ENCODE peak calls at places on chromosome 22, in six cellular contexts. J is heart left ventricle, W is prostate gland, L is K562, F is gastrocnemius medialis, B is A549. N is an unnamed sample.

GRCh38 chr22:40401532-40401931 is 31.1 kb downstream of the SGSM3 start:
- DNase-seq in J (no peak), W (no peak), L (no peak), F (no peak), B (no peak), N (no peak)

GRCh38 chr22:23910496-23911190 is 16.5 kb downstream of the MIF start:
- DNase-seq in J (no peak), W (no peak), L (no peak), F (no peak), B (no peak), N (no peak)

GRCh38 chr22:38783095-38783710 is 10.7 kb downstream of the DNAL4 start:
- DNase-seq in J (no peak), W (no peak), L (no peak), F (no peak), B (no peak), N (no peak)

GRCh38 chr22:48585916-48586798 is 1241.5 kb downstream of the BRD1 start:
- DNase-seq in J (peak), W (no peak), L (no peak), F (no peak), B (no peak), N (no peak)

GRCh38 chr22:26318975-26319374 is 110.1 kb upstream of the ASPHD2 start:
- DNase-seq in J (no peak), W (no peak), L (peak), F (no peak), B (no peak), N (peak)

GRCh38 chr22:26471522-26471921 is 12.1 kb downstream of the HPS4 start:
- DNase-seq in J (no peak), W (no peak), L (no peak), F (peak), B (peak), N (peak)

GRCh38 chr22:41524283-41524682 is 20.0 kb downstream of the POLR3H start:
- DNase-seq in J (peak), W (peak), L (no peak), F (no peak), B (no peak), N (no peak)

GRCh38 chr22:27751277-27752070 is 50.1 kb downstream of the MN1 start:
- DNase-seq in J (peak), W (no peak), L (no peak), F (no peak), B (no peak), N (no peak)

GRCh38 chr22:44171486-44172076 is 9.1 kb upstream of the PARVG start:
- DNase-seq in J (no peak), W (no peak), L (no peak), F (no peak), B (no peak), N (no peak)

GRCh38 chr22:49008682-49009235 is 818.9 kb downstream of the BRD1 start:
- DNase-seq in J (no peak), W (peak), L (no peak), F (no peak), B (no peak), N (no peak)

GRCh38 chr22:22959147-22959827 is 71.7 kb downstream of the IGLL5 start:
- DNase-seq in J (peak), W (peak), L (peak), F (peak), B (peak), N (no peak)

GRCh38 chr22:41288245-41288946 is 2.4 kb upstream of the RANGAP1 start:
- DNase-seq in J (no peak), W (peak), L (no peak), F (no peak), B (peak), N (no peak)

GRCh38 chr22:32466496-32466895 is 2.2 kb upstream of the BPIFC start:
- DNase-seq in J (no peak), W (no peak), L (no peak), F (no peak), B (no peak), N (no peak)

GRCh38 chr22:38398609-38399401 is 56.2 kb downstream of the KCNJ4 start:
- DNase-seq in J (peak), W (peak), L (peak), F (peak), B (peak), N (no peak)

GRCh38 chr22:39462443-39463147 is 5.8 kb downstream of the MGAT3 start:
- DNase-seq in J (peak), W (no peak), L (peak), F (no peak), B (no peak), N (no peak)

GRCh38 chr22:23520875-23521441 is 59.1 kb downstream of the IGLL1 start:
- DNase-seq in J (no peak), W (no peak), L (peak), F (no peak), B (peak), N (no peak)

GRCh38 chr22:40120783-40121182 is 56.9 kb upstream of the TNRC6B start:
- DNase-seq in J (no peak), W (no peak), L (no peak), F (no peak), B (no peak), N (no peak)

GRCh38 chr22:42754658-42755057 is 34.0 kb upstream of the A4GALT start:
- DNase-seq in J (no peak), W (no peak), L (peak), F (no peak), B (peak), N (peak)

GRCh38 chr22:32083814-32084213 is 40.8 kb downstream of the SLC5A1 start:
- DNase-seq in J (no peak), W (no peak), L (no peak), F (no peak), B (no peak), N (no peak)

GRCh38 chr22:38774496-38775166 is 18.8 kb upstream of the SUN2 start:
- DNase-seq in J (no peak), W (peak), L (no peak), F (no peak), B (no peak), N (no peak)

GRCh38 chr22:48742191-48742555 is 1085.5 kb downstream of the BRD1 start:
- DNase-seq in J (no peak), W (no peak), L (no peak), F (no peak), B (no peak), N (no peak)

GRCh38 chr22:38454361-38455062 is 487 bp downstream of the KCNJ4 start:
- DNase-seq in J (no peak), W (no peak), L (no peak), F (no peak), B (no peak), N (no peak)

GRCh38 chr22:32920032-32920628 is 118.6 kb downstream of the TIMP3 start:
- DNase-seq in J (peak), W (no peak), L (no peak), F (peak), B (no peak), N (no peak)

GRCh38 chr22:47486569-47487312 is 724.3 kb downstream of the TBC1D22A start:
- DNase-seq in J (no peak), W (no peak), L (no peak), F (no peak), B (no peak), N (no peak)

GRCh38 chr22:30516273-30516672 is 10.8 kb upstream of the SEC14L4 start:
- DNase-seq in J (no peak), W (no peak), L (no peak), F (no peak), B (no peak), N (no peak)

GRCh38 chr22:42794551-42795510 is 62.2 kb downstream of the ARFGAP3 start:
- DNase-seq in J (no peak), W (no peak), L (no peak), F (no peak), B (no peak), N (no peak)

GRCh38 chr22:17896552-17896951 is 122.3 kb upstream of the BID start:
- DNase-seq in J (peak), W (peak), L (no peak), F (peak), B (peak), N (no peak)

GRCh38 chr22:39946571-39947407 is 13.4 kb upstream of the TMA7B start:
- DNase-seq in J (no peak), W (peak), L (peak), F (no peak), B (no peak), N (no peak)

GRCh38 chr22:43867839-43868652 is 5.7 kb upstream of the SULT4A1 start:
- DNase-seq in J (peak), W (peak), L (peak), F (no peak), B (peak), N (peak)

GRCh38 chr22:49320714-49321476 is 506.8 kb downstream of the BRD1 start:
- DNase-seq in J (no peak), W (no peak), L (no peak), F (no peak), B (no peak), N (no peak)

GRCh38 chr22:29343313-29343805 is 27.9 kb upstream of the RASL10A start:
- DNase-seq in J (peak), W (no peak), L (peak), F (no peak), B (no peak), N (peak)

DNA sequence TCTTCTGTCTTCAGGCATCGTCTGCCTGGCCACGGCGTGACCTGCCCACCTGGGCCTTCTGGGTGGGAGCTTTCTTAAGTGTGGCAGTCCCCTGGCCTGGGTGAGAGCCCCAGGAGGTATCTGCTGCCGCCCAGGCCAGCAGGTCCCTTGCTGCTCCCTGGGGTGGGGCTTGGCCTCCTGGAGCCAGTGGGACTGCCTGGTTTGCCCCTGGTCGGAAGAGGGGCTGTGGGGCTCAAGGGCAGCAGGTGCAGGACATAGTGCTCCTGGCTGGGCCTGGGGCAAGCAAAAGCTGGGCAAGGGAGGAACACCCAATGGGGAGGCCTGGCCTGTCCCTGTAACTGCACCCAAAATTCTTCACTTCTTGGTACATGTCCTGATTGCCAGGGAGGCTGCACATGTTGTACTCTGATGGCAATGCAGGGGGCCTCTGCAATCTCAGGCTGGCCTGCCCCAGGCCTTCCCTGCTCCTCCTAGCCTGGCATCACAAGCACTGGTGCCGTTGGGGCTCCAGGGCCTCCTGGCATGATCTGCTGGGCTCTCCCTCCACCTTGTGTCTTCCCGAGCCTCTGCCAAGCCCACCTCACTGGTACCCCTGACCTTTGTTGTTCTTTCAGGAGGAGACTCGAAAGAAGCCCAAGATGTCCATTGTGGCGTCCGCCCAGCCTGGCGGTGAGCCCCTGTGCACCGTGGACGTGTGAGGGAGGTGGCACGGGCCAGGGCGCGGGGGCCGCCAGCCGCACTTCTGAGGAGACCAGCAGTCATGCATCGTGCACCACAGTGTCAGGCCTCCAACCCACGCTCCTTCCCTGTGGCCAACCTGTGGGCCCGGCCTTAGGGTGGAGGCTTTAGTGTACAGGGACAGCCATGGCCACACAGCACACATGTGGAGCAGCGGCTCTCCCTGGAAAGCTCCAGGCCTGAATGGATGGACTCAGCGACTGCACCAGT is 6.2 kb upstream of the RANBP1 start:
- DNase-seq in J (no peak), W (no peak), L (no peak), F (no peak), B (no peak), N (no peak)
- TF ChIP-seq POLR2A in J (no peak), W (no peak), L (peak), F (no peak), B (no peak), N (no peak)

DNA sequence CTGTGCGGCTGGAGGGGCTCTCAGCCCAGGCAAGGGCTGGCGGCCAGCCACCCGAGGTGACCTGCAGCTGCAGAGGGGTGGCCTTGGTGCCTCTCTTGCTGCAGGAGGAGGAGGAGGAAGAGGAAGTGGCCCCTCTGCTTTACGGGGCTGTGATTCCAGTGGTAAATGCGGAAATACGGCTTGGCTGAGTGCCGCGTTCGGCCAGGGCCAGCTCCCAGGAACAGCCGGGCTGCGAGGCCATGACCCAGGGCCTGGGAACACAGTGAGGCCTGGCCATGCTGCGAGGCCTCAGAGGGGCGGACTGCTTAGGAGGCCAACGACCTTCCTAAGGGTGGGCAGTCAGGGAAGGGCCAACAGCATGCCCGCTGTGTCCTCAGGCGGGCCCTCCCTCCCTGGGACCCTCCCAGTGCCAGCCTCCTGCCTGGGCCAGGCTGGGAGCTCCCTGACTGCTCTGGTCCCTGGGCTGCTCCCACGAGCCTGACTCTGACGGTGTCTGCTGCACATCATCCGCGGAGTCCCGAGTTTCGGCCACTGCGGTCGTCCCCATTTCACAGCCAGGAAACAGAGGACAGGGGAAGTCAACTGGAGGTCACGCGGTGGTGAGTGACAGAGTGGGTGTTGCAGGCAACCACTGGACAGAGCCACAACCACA is 20.8 kb upstream of the PPARA start:
- DNase-seq in J (peak), W (no peak), L (no peak), F (no peak), B (no peak), N (no peak)
- TF ChIP-seq POLR2A in J (no peak), W (no peak), L (no peak), F (no peak), B (no peak), N (no peak)

GRCh38 chr22:46056169-46057041 is 79.4 kb upstream of the WNT7B start:
- DNase-seq in J (peak), W (no peak), L (no peak), F (no peak), B (no peak), N (no peak)
- TF ChIP-seq POLR2A in J (no peak), W (no peak), L (no peak), F (no peak), B (no peak), N (no peak)

DNA sequence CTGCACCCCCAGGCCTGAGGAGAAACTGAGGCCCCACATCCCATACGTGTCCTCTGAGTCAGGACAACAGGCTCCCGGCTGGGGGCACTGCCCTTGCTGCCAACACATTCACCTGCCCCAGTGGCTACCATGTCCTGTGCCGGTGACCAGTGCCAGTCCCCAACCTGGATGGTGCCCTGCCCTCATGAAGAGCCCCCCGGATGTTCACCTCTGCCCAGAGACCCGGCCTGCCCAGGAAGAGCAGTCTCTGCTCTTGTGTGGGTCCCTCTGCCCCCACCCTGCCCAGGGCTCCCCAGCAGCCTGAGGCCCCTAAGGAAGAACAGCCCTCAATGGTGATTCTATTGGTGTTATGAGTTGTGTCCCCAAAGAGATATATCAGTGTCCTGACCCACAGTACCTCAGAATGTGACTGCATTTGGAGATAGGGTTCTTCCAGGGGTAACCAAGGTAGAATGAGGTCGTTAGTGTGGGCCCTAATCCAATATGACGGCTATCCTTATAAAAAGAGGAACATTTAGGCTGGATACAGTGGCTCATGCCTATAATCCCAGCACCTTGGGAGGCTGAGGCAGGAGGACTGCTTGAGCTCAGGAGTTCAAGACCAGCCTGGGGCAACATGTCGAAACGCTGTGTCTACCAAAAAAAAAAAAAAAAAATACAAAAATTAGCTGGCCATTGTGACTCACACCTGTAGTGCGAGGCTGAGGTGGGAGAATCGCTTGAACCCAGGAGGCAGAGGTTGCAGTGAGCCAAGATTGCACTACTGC is 13.2 kb upstream of the DGCR8 start:
- DNase-seq in J (no peak), W (no peak), L (no peak), F (no peak), B (no peak), N (no peak)
- TF ChIP-seq POLR2A in J (no peak), W (no peak), L (peak), F (no peak), B (no peak), N (no peak)

GRCh38 chr22:36419912-36420882 is 32.4 kb upstream of the MYH9 start:
- DNase-seq in J (peak), W (no peak), L (no peak), F (no peak), B (no peak), N (no peak)

GRCh38 chr22:36422287-36423014 is 34.7 kb upstream of the MYH9 start:
- DNase-seq in J (no peak), W (no peak), L (no peak), F (no peak), B (no peak), N (no peak)

GRCh38 chr22:36417281-36417686 is 29.5 kb upstream of the MYH9 start:
- DNase-seq in J (no peak), W (peak), L (no peak), F (no peak), B (no peak), N (peak)

GRCh38 chr22:36415415-36416168 is 27.8 kb upstream of the MYH9 start:
- DNase-seq in J (no peak), W (no peak), L (no peak), F (no peak), B (peak), N (no peak)

GRCh38 chr22:36419177-36419911 is 31.6 kb upstream of the MYH9 start:
- DNase-seq in J (peak), W (no peak), L (peak), F (no peak), B (no peak), N (no peak)
- TF ChIP-seq POLR2A in J (no peak), W (no peak), L (no peak), F (no peak), B (no peak), N (no peak)

GRCh38 chr22:24950272-24950902 is 2.1 kb upstream of the KIAA1671 start:
- DNase-seq in J (no peak), W (no peak), L (no peak), F (no peak), B (peak), N (no peak)

GRCh38 chr22:24953294-24954113 is 988 bp downstream of the KIAA1671 start:
- DNase-seq in J (peak), W (no peak), L (no peak), F (no peak), B (no peak), N (no peak)

GRCh38 chr22:24954114-24954463 is 1.6 kb downstream of the KIAA1671 start:
- DNase-seq in J (no peak), W (no peak), L (no peak), F (no peak), B (no peak), N (no peak)

GRCh38 chr22:24952837-24953293 is 349 bp downstream of the KIAA1671 start:
- DNase-seq in J (peak), W (peak), L (no peak), F (no peak), B (peak), N (peak)

DNA sequence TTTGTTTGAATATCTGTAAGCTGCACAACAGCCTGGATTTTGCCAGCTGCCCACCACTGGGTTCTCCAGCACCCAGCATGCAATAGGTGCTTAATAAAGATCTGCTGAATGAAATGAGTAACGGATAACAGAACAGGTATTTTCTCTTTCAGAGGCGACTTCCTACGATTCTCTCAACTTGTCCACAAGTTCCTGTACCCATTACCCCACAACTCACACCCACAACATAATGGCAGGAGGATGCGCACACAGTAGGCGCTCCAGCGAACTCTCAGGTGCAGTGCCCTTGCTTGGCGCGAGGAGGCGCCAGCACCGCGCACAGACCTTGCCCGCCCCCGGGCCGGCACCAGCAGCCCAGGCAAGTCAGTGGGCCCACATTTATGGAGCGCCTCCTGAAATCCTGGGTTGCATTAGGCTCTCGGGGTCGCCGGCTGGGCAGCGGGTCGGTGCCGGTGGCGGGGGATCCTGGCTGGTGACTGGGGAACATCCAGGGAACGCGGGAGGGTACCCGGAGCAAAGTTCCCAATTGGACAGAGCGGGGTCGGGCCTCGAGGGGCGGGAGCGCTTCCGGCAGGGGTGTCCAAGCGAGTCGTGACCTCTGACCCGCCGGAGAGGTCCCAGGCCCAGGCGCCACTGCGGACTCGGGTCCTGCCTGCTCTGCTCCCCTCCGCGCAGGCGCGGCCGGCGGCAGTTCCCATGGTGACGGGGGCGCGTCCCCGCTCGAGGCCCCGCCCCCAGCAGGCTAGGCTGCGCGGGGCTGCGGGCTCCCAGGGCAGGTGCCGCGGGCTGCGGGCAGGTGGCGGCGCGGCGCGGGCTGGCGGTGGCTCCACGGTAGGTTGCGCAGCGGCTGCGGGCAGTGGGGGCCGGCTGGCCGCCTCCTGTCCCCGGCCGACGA is at the start of gene KIAA1671:
- DNase-seq in J (peak), W (peak), L (peak), F (peak), B (peak), N (peak)
- TF ChIP-seq POLR2A in J (no peak), W (peak), L (no peak), F (peak), B (peak), N (peak)

GRCh38 chr22:36160499-36160942 is at the start of gene APOL3:
- DNase-seq in J (peak), W (peak), L (no peak), F (peak), B (no peak), N (peak)
- TF ChIP-seq POLR2A in J (no peak), W (peak), L (no peak), F (peak), B (no peak), N (no peak)

GRCh38 chr22:21652010-21652546 is 10.0 kb downstream of the SDF2L1 start:
- DNase-seq in J (peak), W (peak), L (peak), F (peak), B (peak), N (peak)
- TF ChIP-seq POLR2A in J (no peak), W (no peak), L (no peak), F (no peak), B (no peak), N (peak)

N was measured in H54.